ENCODE peak calls at places on chromosomes 6 and 20, in eight cellular contexts. One of them, this sample, is unnamed.
A peak's percentile ranks its signal among the peaks of the same experiment; 100 is the strongest.

GRCh38 chr6:90406957-90407356 is 110.3 kb upstream of the BACH2 start:
- DNase-seq in stimulated activated CD8-positive, alpha-beta memory T cell treated with anti-CD3 and anti-CD28 coated beads, Interleukin-2, amount 100 ng/mL, for 1 hour: no peak
- DNase-seq in stimulated activated CD4-positive, alpha-beta T cell treated with anti-CD3 and anti-CD28 coated beads, Interleukin-15, amount 100 ng/mL, for 1 hour: no peak
- DNase-seq in SW 1271: no peak
- DNase-seq in fibroblast of the aortic adventitia: no peak
- DNase-seq in NCI-H1092: no peak
- DNase-seq in retina: no peak
- DNase-seq in substantia nigra: no peak
- DNase-seq in this sample: no peak

GRCh38 chr6:164408868-164409267 is 900.5 kb downstream of the C6orf118 start:
- DNase-seq in stimulated activated CD8-positive, alpha-beta memory T cell treated with anti-CD3 and anti-CD28 coated beads, Interleukin-2, amount 100 ng/mL, for 1 hour: no peak
- DNase-seq in stimulated activated CD4-positive, alpha-beta T cell treated with anti-CD3 and anti-CD28 coated beads, Interleukin-15, amount 100 ng/mL, for 1 hour: no peak
- DNase-seq in SW 1271: no peak
- DNase-seq in fibroblast of the aortic adventitia: no peak
- DNase-seq in NCI-H1092: no peak
- DNase-seq in retina: no peak
- DNase-seq in substantia nigra: no peak
- DNase-seq in this sample: no peak

GRCh38 chr20:52064936-52065335 is 126.6 kb downstream of the ZFP64 start:
- DNase-seq in stimulated activated CD8-positive, alpha-beta memory T cell treated with anti-CD3 and anti-CD28 coated beads, Interleukin-2, amount 100 ng/mL, for 1 hour: no peak
- DNase-seq in stimulated activated CD4-positive, alpha-beta T cell treated with anti-CD3 and anti-CD28 coated beads, Interleukin-15, amount 100 ng/mL, for 1 hour: no peak
- DNase-seq in SW 1271: no peak
- DNase-seq in fibroblast of the aortic adventitia: no peak
- DNase-seq in NCI-H1092: no peak
- DNase-seq in retina: no peak
- DNase-seq in substantia nigra: no peak
- DNase-seq in this sample: no peak

GRCh38 chr6:44111434-44112417 is 15.5 kb downstream of the MRPL14 start:
- DNase-seq in stimulated activated CD8-positive, alpha-beta memory T cell treated with anti-CD3 and anti-CD28 coated beads, Interleukin-2, amount 100 ng/mL, for 1 hour: no peak
- DNase-seq in stimulated activated CD4-positive, alpha-beta T cell treated with anti-CD3 and anti-CD28 coated beads, Interleukin-15, amount 100 ng/mL, for 1 hour: no peak
- DNase-seq in SW 1271: no peak
- DNase-seq in fibroblast of the aortic adventitia: no peak
- DNase-seq in NCI-H1092: no peak
- DNase-seq in retina: no peak
- DNase-seq in substantia nigra: no peak
- DNase-seq in this sample: no peak

GRCh38 chr6:167408235-167408869 is 83.5 kb downstream of the TTLL2 start:
- DNase-seq in stimulated activated CD8-positive, alpha-beta memory T cell treated with anti-CD3 and anti-CD28 coated beads, Interleukin-2, amount 100 ng/mL, for 1 hour: no peak
- DNase-seq in stimulated activated CD4-positive, alpha-beta T cell treated with anti-CD3 and anti-CD28 coated beads, Interleukin-15, amount 100 ng/mL, for 1 hour: no peak
- DNase-seq in SW 1271: no peak
- DNase-seq in fibroblast of the aortic adventitia: no peak
- DNase-seq in NCI-H1092: no peak
- DNase-seq in retina: no peak
- DNase-seq in substantia nigra: no peak
- DNase-seq in this sample: no peak

GRCh38 chr20:58703765-58704331 is 11.2 kb downstream of the NPEPL1 start:
- DNase-seq in stimulated activated CD8-positive, alpha-beta memory T cell treated with anti-CD3 and anti-CD28 coated beads, Interleukin-2, amount 100 ng/mL, for 1 hour: no peak
- DNase-seq in stimulated activated CD4-positive, alpha-beta T cell treated with anti-CD3 and anti-CD28 coated beads, Interleukin-15, amount 100 ng/mL, for 1 hour: no peak
- DNase-seq in SW 1271: no peak
- DNase-seq in fibroblast of the aortic adventitia: no peak
- DNase-seq in NCI-H1092: no peak
- DNase-seq in retina: no peak
- DNase-seq in substantia nigra: no peak
- DNase-seq in this sample: no peak

GRCh38 chr20:1033751-1034419 is 31.8 kb upstream of the RSPO4 start:
- DNase-seq in stimulated activated CD8-positive, alpha-beta memory T cell treated with anti-CD3 and anti-CD28 coated beads, Interleukin-2, amount 100 ng/mL, for 1 hour: no peak
- DNase-seq in stimulated activated CD4-positive, alpha-beta T cell treated with anti-CD3 and anti-CD28 coated beads, Interleukin-15, amount 100 ng/mL, for 1 hour: no peak
- DNase-seq in SW 1271: no peak
- DNase-seq in fibroblast of the aortic adventitia: no peak
- DNase-seq in NCI-H1092: no peak
- DNase-seq in retina: no peak
- DNase-seq in substantia nigra: no peak
- DNase-seq in this sample: no peak

GRCh38 chr6:170057961-170058877 is 232.7 kb downstream of the DLL1 start:
- DNase-seq in stimulated activated CD8-positive, alpha-beta memory T cell treated with anti-CD3 and anti-CD28 coated beads, Interleukin-2, amount 100 ng/mL, for 1 hour: no peak
- DNase-seq in stimulated activated CD4-positive, alpha-beta T cell treated with anti-CD3 and anti-CD28 coated beads, Interleukin-15, amount 100 ng/mL, for 1 hour: no peak
- DNase-seq in SW 1271: no peak
- DNase-seq in fibroblast of the aortic adventitia: no peak
- DNase-seq in NCI-H1092: no peak
- DNase-seq in retina: no peak
- DNase-seq in substantia nigra: no peak
- DNase-seq in this sample: no peak

GRCh38 chr6:106729848-106730247 is 100.5 kb downstream of the QRSL1 start:
- DNase-seq in stimulated activated CD8-positive, alpha-beta memory T cell treated with anti-CD3 and anti-CD28 coated beads, Interleukin-2, amount 100 ng/mL, for 1 hour: no peak
- DNase-seq in stimulated activated CD4-positive, alpha-beta T cell treated with anti-CD3 and anti-CD28 coated beads, Interleukin-15, amount 100 ng/mL, for 1 hour: no peak
- DNase-seq in SW 1271: no peak
- DNase-seq in fibroblast of the aortic adventitia: no peak
- DNase-seq in NCI-H1092: no peak
- DNase-seq in retina: no peak
- DNase-seq in substantia nigra: no peak
- DNase-seq in this sample: no peak

GRCh38 chr20:52305843-52306242 is 114.3 kb upstream of the ZFP64 start:
- DNase-seq in stimulated activated CD8-positive, alpha-beta memory T cell treated with anti-CD3 and anti-CD28 coated beads, Interleukin-2, amount 100 ng/mL, for 1 hour: no peak
- DNase-seq in stimulated activated CD4-positive, alpha-beta T cell treated with anti-CD3 and anti-CD28 coated beads, Interleukin-15, amount 100 ng/mL, for 1 hour: no peak
- DNase-seq in SW 1271: no peak
- DNase-seq in fibroblast of the aortic adventitia: no peak
- DNase-seq in NCI-H1092: no peak
- DNase-seq in retina: no peak
- DNase-seq in substantia nigra: no peak
- DNase-seq in this sample: no peak

GRCh38 chr6:156718647-156719394 is 58.4 kb upstream of the ARID1B start:
- DNase-seq in stimulated activated CD8-positive, alpha-beta memory T cell treated with anti-CD3 and anti-CD28 coated beads, Interleukin-2, amount 100 ng/mL, for 1 hour: no peak
- DNase-seq in stimulated activated CD4-positive, alpha-beta T cell treated with anti-CD3 and anti-CD28 coated beads, Interleukin-15, amount 100 ng/mL, for 1 hour: no peak
- DNase-seq in SW 1271: no peak
- DNase-seq in fibroblast of the aortic adventitia: peak; percentile 45
- DNase-seq in NCI-H1092: no peak
- DNase-seq in retina: no peak
- DNase-seq in substantia nigra: no peak
- DNase-seq in this sample: peak; percentile 34

GRCh38 chr6:91560409-91560808 is 973.5 kb upstream of the MAP3K7 start:
- DNase-seq in stimulated activated CD8-positive, alpha-beta memory T cell treated with anti-CD3 and anti-CD28 coated beads, Interleukin-2, amount 100 ng/mL, for 1 hour: no peak
- DNase-seq in stimulated activated CD4-positive, alpha-beta T cell treated with anti-CD3 and anti-CD28 coated beads, Interleukin-15, amount 100 ng/mL, for 1 hour: no peak
- DNase-seq in SW 1271: no peak
- DNase-seq in fibroblast of the aortic adventitia: no peak
- DNase-seq in NCI-H1092: no peak
- DNase-seq in retina: no peak
- DNase-seq in substantia nigra: no peak
- DNase-seq in this sample: no peak

GRCh38 chr6:143746202-143747119 is 68.7 kb downstream of the PHACTR2 start:
- DNase-seq in stimulated activated CD8-positive, alpha-beta memory T cell treated with anti-CD3 and anti-CD28 coated beads, Interleukin-2, amount 100 ng/mL, for 1 hour: no peak
- DNase-seq in stimulated activated CD4-positive, alpha-beta T cell treated with anti-CD3 and anti-CD28 coated beads, Interleukin-15, amount 100 ng/mL, for 1 hour: no peak
- DNase-seq in SW 1271: no peak
- DNase-seq in fibroblast of the aortic adventitia: peak; percentile 13
- DNase-seq in NCI-H1092: no peak
- DNase-seq in retina: no peak
- DNase-seq in substantia nigra: no peak
- DNase-seq in this sample: no peak

GRCh38 chr6:30885481-30885998 is 1.2 kb downstream of the DDR1 start:
- DNase-seq in stimulated activated CD8-positive, alpha-beta memory T cell treated with anti-CD3 and anti-CD28 coated beads, Interleukin-2, amount 100 ng/mL, for 1 hour: no peak
- DNase-seq in stimulated activated CD4-positive, alpha-beta T cell treated with anti-CD3 and anti-CD28 coated beads, Interleukin-15, amount 100 ng/mL, for 1 hour: no peak
- DNase-seq in SW 1271: no peak
- DNase-seq in fibroblast of the aortic adventitia: no peak
- DNase-seq in NCI-H1092: no peak
- DNase-seq in retina: no peak
- DNase-seq in substantia nigra: no peak
- DNase-seq in this sample: no peak

GRCh38 chr6:138804986-138805385 is 9.1 kb downstream of the ECT2L start:
- DNase-seq in stimulated activated CD8-positive, alpha-beta memory T cell treated with anti-CD3 and anti-CD28 coated beads, Interleukin-2, amount 100 ng/mL, for 1 hour: no peak
- DNase-seq in stimulated activated CD4-positive, alpha-beta T cell treated with anti-CD3 and anti-CD28 coated beads, Interleukin-15, amount 100 ng/mL, for 1 hour: no peak
- DNase-seq in SW 1271: no peak
- DNase-seq in fibroblast of the aortic adventitia: no peak
- DNase-seq in NCI-H1092: no peak
- DNase-seq in retina: no peak
- DNase-seq in substantia nigra: no peak
- DNase-seq in this sample: no peak

This sample was measured in heart right ventricle.